ENCODE peak calls at places on chromosomes 4 and X, in four cellular contexts. One of them, this sample, is unnamed.

GRCh38 chrX:24153175-24153795 is 3.8 kb downstream of the ZFX start:
- DNase-seq in iPS-NIHi11: no peak
- DNase-seq in WTC11: peak
- DNase-seq in head of caudate nucleus: no peak
- DNase-seq in this sample: no peak

GRCh38 chr4:157221895-157222763 is 1.6 kb downstream of the GRIA2 start:
- DNase-seq in WTC11: peak
- DNase-seq in head of caudate nucleus: peak
- DNase-seq in iPS-NIHi11: peak
- DNase-seq in this sample: no peak

GRCh38 chr4:127623755-127624087 is 9.0 kb upstream of the INTU start:
- DNase-seq in head of caudate nucleus: peak
- DNase-seq in iPS-NIHi11: no peak
- DNase-seq in WTC11: no peak
- DNase-seq in this sample: no peak

GRCh38 chr4:38728651-38729141 is 54.1 kb downstream of the TLR10 start:
- DNase-seq in head of caudate nucleus: no peak
- DNase-seq in iPS-NIHi11: peak
- DNase-seq in WTC11: peak
- DNase-seq in this sample: peak

GRCh38 chr4:176834531-176834930 is 41.8 kb upstream of the VEGFC start:
- DNase-seq in WTC11: no peak
- DNase-seq in head of caudate nucleus: no peak
- DNase-seq in iPS-NIHi11: no peak
- DNase-seq in this sample: no peak

GRCh38 chr4:74527049-74527448 is 82.1 kb downstream of the AREG start:
- DNase-seq in head of caudate nucleus: no peak
- DNase-seq in iPS-NIHi11: no peak
- DNase-seq in WTC11: no peak
- DNase-seq in this sample: no peak

GRCh38 chr4:181745933-181746627 is 497.1 kb upstream of the TENM3 start:
- DNase-seq in head of caudate nucleus: no peak
- DNase-seq in iPS-NIHi11: no peak
- DNase-seq in WTC11: no peak
- DNase-seq in this sample: no peak

GRCh38 chrX:115584715-115585114 is 23.7 kb downstream of the PLS3 start:
- DNase-seq in WTC11: no peak
- DNase-seq in iPS-NIHi11: no peak
- DNase-seq in head of caudate nucleus: no peak
- DNase-seq in this sample: no peak

GRCh38 chr4:19780871-19781270 is 470.8 kb upstream of the SLIT2 start:
- DNase-seq in iPS-NIHi11: no peak
- DNase-seq in head of caudate nucleus: no peak
- DNase-seq in WTC11: no peak
- DNase-seq in this sample: no peak

GRCh38 chr4:139934336-139934735 is 219.6 kb downstream of the MAML3 start:
- DNase-seq in iPS-NIHi11: no peak
- DNase-seq in WTC11: no peak
- DNase-seq in head of caudate nucleus: no peak
- DNase-seq in this sample: no peak

GRCh38 chr4:70299643-70300042 is 35.1 kb upstream of the CABS1 start:
- DNase-seq in head of caudate nucleus: no peak
- DNase-seq in WTC11: no peak
- DNase-seq in iPS-NIHi11: no peak
- DNase-seq in this sample: no peak

GRCh38 chr4:7717946-7718490 is 221.6 kb downstream of the AFAP1 start:
- DNase-seq in iPS-NIHi11: no peak
- DNase-seq in WTC11: no peak
- DNase-seq in head of caudate nucleus: no peak
- DNase-seq in this sample: no peak

GRCh38 chr4:11014199-11014598 is 329.6 kb upstream of the CLNK start:
- DNase-seq in iPS-NIHi11: no peak
- DNase-seq in WTC11: no peak
- DNase-seq in head of caudate nucleus: no peak
- DNase-seq in this sample: no peak

GRCh38 chr4:25297528-25298242 is 14.9 kb upstream of the ZCCHC4 start:
- DNase-seq in WTC11: no peak
- DNase-seq in iPS-NIHi11: no peak
- DNase-seq in head of caudate nucleus: no peak
- DNase-seq in this sample: no peak

GRCh38 chrX:71950066-71950465 is 39.4 kb downstream of the NHSL2 start:
- DNase-seq in WTC11: no peak
- DNase-seq in iPS-NIHi11: no peak
- DNase-seq in head of caudate nucleus: no peak
- DNase-seq in this sample: no peak

GRCh38 chr4:20666471-20666870 is 33.8 kb upstream of the PACRGL start:
- DNase-seq in head of caudate nucleus: no peak
- DNase-seq in iPS-NIHi11: no peak
- DNase-seq in WTC11: no peak
- DNase-seq in this sample: no peak

GRCh38 chr4:140123666-140124377 is 30.2 kb downstream of the MAML3 start:
- DNase-seq in WTC11: no peak
- DNase-seq in head of caudate nucleus: no peak
- DNase-seq in iPS-NIHi11: no peak
- DNase-seq in this sample: no peak

GRCh38 chrX:24761306-24761705 is 67.6 kb downstream of the POLA1 start:
- DNase-seq in iPS-NIHi11: no peak
- DNase-seq in head of caudate nucleus: no peak
- DNase-seq in WTC11: no peak
- DNase-seq in this sample: no peak

GRCh38 chrX:64184396-64184795 is 21.1 kb downstream of the AMER1 start:
- DNase-seq in iPS-NIHi11: no peak
- DNase-seq in head of caudate nucleus: no peak
- DNase-seq in WTC11: no peak
- DNase-seq in this sample: peak

GRCh38 chr4:47334597-47335185 is 128.8 kb downstream of the COMMD8 start:
- DNase-seq in iPS-NIHi11: no peak
- DNase-seq in head of caudate nucleus: no peak
- DNase-seq in WTC11: no peak
- DNase-seq in this sample: no peak

GRCh38 chrX:107978707-107979307 is 3.4 kb downstream of the TEX13B start:
- DNase-seq in iPS-NIHi11: peak
- DNase-seq in WTC11: no peak
- DNase-seq in head of caudate nucleus: no peak
- DNase-seq in this sample: no peak

GRCh38 chrX:4263005-4263404 is 549.6 kb upstream of the PRKX start:
- DNase-seq in WTC11: no peak
- DNase-seq in iPS-NIHi11: peak
- DNase-seq in head of caudate nucleus: no peak
- DNase-seq in this sample: no peak

GRCh38 chr4:17142232-17142711 is 243.8 kb upstream of the LDB2 start:
- DNase-seq in WTC11: no peak
- DNase-seq in iPS-NIHi11: no peak
- DNase-seq in head of caudate nucleus: no peak
- DNase-seq in this sample: no peak

This sample was measured in mucosa of gallbladder.